ENCODE peak calls at places on chromosomes 5 and 9, in four cellular contexts. One of them, this sample, is unnamed.

GRCh38 chr5:159515909-159516415 is 185.7 kb upstream of the IL12B start:
- DNase-seq in cardiac muscle cell: peak
- DNase-seq in neuronal stem cell: peak
- DNase-seq in activated CD4-positive, alpha-beta T cell treated with anti-CD3 and anti-CD28 coated beads, Interleukin-2, amount 50 U/mL, for 1 hour: peak
- DNase-seq in this sample: peak

GRCh38 chr5:160506006-160507004 is 84.7 kb downstream of the PTTG1 start:
- DNase-seq in cardiac muscle cell: no peak
- DNase-seq in neuronal stem cell: no peak
- DNase-seq in activated CD4-positive, alpha-beta T cell treated with anti-CD3 and anti-CD28 coated beads, Interleukin-2, amount 50 U/mL, for 1 hour: peak
- DNase-seq in this sample: peak

GRCh38 chr9:99819123-99819483 is 2.6 kb upstream of the NR4A3 start:
- DNase-seq in activated CD4-positive, alpha-beta T cell treated with anti-CD3 and anti-CD28 coated beads, Interleukin-2, amount 50 U/mL, for 1 hour: no peak
- DNase-seq in cardiac muscle cell: no peak
- DNase-seq in neuronal stem cell: no peak
- DNase-seq in this sample: no peak

GRCh38 chr9:26527931-26528330 is 364.7 kb downstream of the CAAP1 start:
- DNase-seq in cardiac muscle cell: no peak
- DNase-seq in neuronal stem cell: no peak
- DNase-seq in activated CD4-positive, alpha-beta T cell treated with anti-CD3 and anti-CD28 coated beads, Interleukin-2, amount 50 U/mL, for 1 hour: no peak
- DNase-seq in this sample: no peak

GRCh38 chr5:142929602-142930001 is 159.4 kb downstream of the ARHGAP26 start:
- DNase-seq in neuronal stem cell: no peak
- DNase-seq in activated CD4-positive, alpha-beta T cell treated with anti-CD3 and anti-CD28 coated beads, Interleukin-2, amount 50 U/mL, for 1 hour: no peak
- DNase-seq in cardiac muscle cell: no peak
- DNase-seq in this sample: no peak

GRCh38 chr5:91155238-91155637 is 227.9 kb downstream of the ARRDC3 start:
- DNase-seq in neuronal stem cell: no peak
- DNase-seq in activated CD4-positive, alpha-beta T cell treated with anti-CD3 and anti-CD28 coated beads, Interleukin-2, amount 50 U/mL, for 1 hour: no peak
- DNase-seq in cardiac muscle cell: no peak
- DNase-seq in this sample: no peak

GRCh38 chr9:15584383-15584782 is 31.5 kb downstream of the CCDC171 start:
- DNase-seq in cardiac muscle cell: no peak
- DNase-seq in neuronal stem cell: no peak
- DNase-seq in activated CD4-positive, alpha-beta T cell treated with anti-CD3 and anti-CD28 coated beads, Interleukin-2, amount 50 U/mL, for 1 hour: no peak
- DNase-seq in this sample: no peak

GRCh38 chr5:146731909-146732659 is 146.5 kb downstream of the PPP2R2B start:
- DNase-seq in neuronal stem cell: no peak
- DNase-seq in activated CD4-positive, alpha-beta T cell treated with anti-CD3 and anti-CD28 coated beads, Interleukin-2, amount 50 U/mL, for 1 hour: no peak
- DNase-seq in cardiac muscle cell: no peak
- DNase-seq in this sample: peak

GRCh38 chr9:134962065-134962997 is 44.6 kb upstream of the FCN1 start:
- DNase-seq in activated CD4-positive, alpha-beta T cell treated with anti-CD3 and anti-CD28 coated beads, Interleukin-2, amount 50 U/mL, for 1 hour: no peak
- DNase-seq in neuronal stem cell: no peak
- DNase-seq in cardiac muscle cell: no peak
- DNase-seq in this sample: no peak

GRCh38 chr5:131545856-131546255 is 89.2 kb downstream of the RAPGEF6 start:
- DNase-seq in cardiac muscle cell: no peak
- DNase-seq in activated CD4-positive, alpha-beta T cell treated with anti-CD3 and anti-CD28 coated beads, Interleukin-2, amount 50 U/mL, for 1 hour: no peak
- DNase-seq in neuronal stem cell: no peak
- DNase-seq in this sample: peak

GRCh38 chr5:112635771-112636170 is 101.9 kb upstream of the APC start:
- DNase-seq in activated CD4-positive, alpha-beta T cell treated with anti-CD3 and anti-CD28 coated beads, Interleukin-2, amount 50 U/mL, for 1 hour: no peak
- DNase-seq in cardiac muscle cell: no peak
- DNase-seq in neuronal stem cell: no peak
- DNase-seq in this sample: no peak

GRCh38 chr9:129803679-129804065 is 688 bp downstream of the TOR1B start:
- DNase-seq in neuronal stem cell: peak
- DNase-seq in cardiac muscle cell: no peak
- DNase-seq in activated CD4-positive, alpha-beta T cell treated with anti-CD3 and anti-CD28 coated beads, Interleukin-2, amount 50 U/mL, for 1 hour: no peak
- DNase-seq in this sample: peak

GRCh38 chr9:88313364-88314220 is 74.7 kb upstream of the SPIN1 start:
- DNase-seq in cardiac muscle cell: no peak
- DNase-seq in activated CD4-positive, alpha-beta T cell treated with anti-CD3 and anti-CD28 coated beads, Interleukin-2, amount 50 U/mL, for 1 hour: no peak
- DNase-seq in neuronal stem cell: no peak
- DNase-seq in this sample: no peak

GRCh38 chr9:77806697-77807096 is 158.6 kb upstream of the GNA14 start:
- DNase-seq in neuronal stem cell: no peak
- DNase-seq in activated CD4-positive, alpha-beta T cell treated with anti-CD3 and anti-CD28 coated beads, Interleukin-2, amount 50 U/mL, for 1 hour: no peak
- DNase-seq in cardiac muscle cell: no peak
- DNase-seq in this sample: no peak

GRCh38 chr9:26170224-26170623 is 492.0 kb upstream of the TUSC1 start:
- DNase-seq in activated CD4-positive, alpha-beta T cell treated with anti-CD3 and anti-CD28 coated beads, Interleukin-2, amount 50 U/mL, for 1 hour: no peak
- DNase-seq in cardiac muscle cell: no peak
- DNase-seq in neuronal stem cell: no peak
- DNase-seq in this sample: peak

GRCh38 chr9:20390400-20390799 is 231.9 kb downstream of the MLLT3 start:
- DNase-seq in neuronal stem cell: no peak
- DNase-seq in cardiac muscle cell: no peak
- DNase-seq in activated CD4-positive, alpha-beta T cell treated with anti-CD3 and anti-CD28 coated beads, Interleukin-2, amount 50 U/mL, for 1 hour: no peak
- DNase-seq in this sample: no peak

GRCh38 chr5:34652916-34653315 is 3.2 kb upstream of the RAI14 start:
- DNase-seq in cardiac muscle cell: no peak
- DNase-seq in activated CD4-positive, alpha-beta T cell treated with anti-CD3 and anti-CD28 coated beads, Interleukin-2, amount 50 U/mL, for 1 hour: no peak
- DNase-seq in neuronal stem cell: no peak
- DNase-seq in this sample: peak

GRCh38 chr5:150368526-150368925 is 11.0 kb downstream of the TCOF1 start:
- DNase-seq in cardiac muscle cell: no peak
- DNase-seq in activated CD4-positive, alpha-beta T cell treated with anti-CD3 and anti-CD28 coated beads, Interleukin-2, amount 50 U/mL, for 1 hour: no peak
- DNase-seq in neuronal stem cell: no peak
- DNase-seq in this sample: no peak

GRCh38 chr9:111056554-111056953 is 18.3 kb upstream of the LPAR1 start:
- DNase-seq in activated CD4-positive, alpha-beta T cell treated with anti-CD3 and anti-CD28 coated beads, Interleukin-2, amount 50 U/mL, for 1 hour: no peak
- DNase-seq in cardiac muscle cell: no peak
- DNase-seq in neuronal stem cell: no peak
- DNase-seq in this sample: peak

GRCh38 chr9:5629312-5630037 is 568 bp downstream of the RIC1 start:
- DNase-seq in cardiac muscle cell: peak
- DNase-seq in neuronal stem cell: peak
- DNase-seq in activated CD4-positive, alpha-beta T cell treated with anti-CD3 and anti-CD28 coated beads, Interleukin-2, amount 50 U/mL, for 1 hour: peak
- DNase-seq in this sample: peak

GRCh38 chr5:2841208-2841607 is 89.7 kb upstream of the IRX2 start:
- DNase-seq in cardiac muscle cell: no peak
- DNase-seq in neuronal stem cell: no peak
- DNase-seq in activated CD4-positive, alpha-beta T cell treated with anti-CD3 and anti-CD28 coated beads, Interleukin-2, amount 50 U/mL, for 1 hour: no peak
- DNase-seq in this sample: no peak

GRCh38 chr9:93205896-93206575 is 22.1 kb downstream of the WNK2 start:
- DNase-seq in cardiac muscle cell: no peak
- DNase-seq in activated CD4-positive, alpha-beta T cell treated with anti-CD3 and anti-CD28 coated beads, Interleukin-2, amount 50 U/mL, for 1 hour: no peak
- DNase-seq in neuronal stem cell: no peak
- DNase-seq in this sample: no peak

GRCh38 chr5:13878357-13878756 is 66.1 kb downstream of the DNAH5 start:
- DNase-seq in neuronal stem cell: no peak
- DNase-seq in cardiac muscle cell: no peak
- DNase-seq in activated CD4-positive, alpha-beta T cell treated with anti-CD3 and anti-CD28 coated beads, Interleukin-2, amount 50 U/mL, for 1 hour: no peak
- DNase-seq in this sample: no peak

GRCh38 chr9:96877269-96877668 is 23.0 kb upstream of the ZNF782 start:
- DNase-seq in cardiac muscle cell: no peak
- DNase-seq in activated CD4-positive, alpha-beta T cell treated with anti-CD3 and anti-CD28 coated beads, Interleukin-2, amount 50 U/mL, for 1 hour: no peak
- DNase-seq in neuronal stem cell: no peak
- DNase-seq in this sample: no peak

GRCh38 chr9:126155756-126156664 is 170.6 kb upstream of the MVB12B start:
- DNase-seq in activated CD4-positive, alpha-beta T cell treated with anti-CD3 and anti-CD28 coated beads, Interleukin-2, amount 50 U/mL, for 1 hour: no peak
- DNase-seq in neuronal stem cell: no peak
- DNase-seq in cardiac muscle cell: no peak
- DNase-seq in this sample: no peak

GRCh38 chr9:89701221-89701798 is 96.5 kb downstream of the GADD45G start:
- DNase-seq in cardiac muscle cell: no peak
- DNase-seq in activated CD4-positive, alpha-beta T cell treated with anti-CD3 and anti-CD28 coated beads, Interleukin-2, amount 50 U/mL, for 1 hour: peak
- DNase-seq in neuronal stem cell: no peak
- DNase-seq in this sample: no peak

GRCh38 chr5:33433303-33434255 is 7.2 kb upstream of the TARS1 start:
- DNase-seq in neuronal stem cell: no peak
- DNase-seq in cardiac muscle cell: no peak
- DNase-seq in activated CD4-positive, alpha-beta T cell treated with anti-CD3 and anti-CD28 coated beads, Interleukin-2, amount 50 U/mL, for 1 hour: no peak
- DNase-seq in this sample: peak

This sample was measured in EH.